ENCODE peak calls at places on chromosome 15, in ten cellular contexts. A, Y, R, H, Z, J, W, M, P and S are unnamed samples.

GRCh38 chr15:50828610-50829206 is 63.2 kb upstream of the SPPL2A start:
- DNase-seq in P (no peak), W (peak), H (peak), A (no peak), J (no peak), M (no peak), R (no peak), Y (no peak), Z (peak), S (peak)

GRCh38 chr15:57327985-57328471 is 48.3 kb upstream of the CGNL1 start:
- DNase-seq in R (no peak), Z (peak), A (no peak), P (no peak), M (no peak), Y (no peak), J (no peak), H (peak), W (no peak), S (peak)

GRCh38 chr15:93151488-93151887 is 62.5 kb upstream of the RGMA start:
- DNase-seq in Z (no peak), A (no peak), Y (no peak), H (no peak), M (no peak), J (no peak), R (no peak), P (no peak), W (no peak), S (no peak)

GRCh38 chr15:90934256-90934948 is 683 bp upstream of the UNC45A start:
- DNase-seq in H (peak), M (peak), P (peak), Y (peak), W (peak), Z (peak), R (peak), A (peak), J (peak), S (peak)

GRCh38 chr15:78208887-78209645 is 25.3 kb downstream of the ACSBG1 start:
- DNase-seq in A (no peak), R (no peak), Y (no peak), W (peak), P (no peak), H (no peak), Z (no peak), J (no peak), M (no peak), S (peak)

GRCh38 chr15:59174846-59175831 is 31.5 kb upstream of the LDHAL6B start:
- DNase-seq in P (no peak), Y (peak), J (no peak), M (peak), Z (peak), A (peak), W (peak), H (peak), R (peak), S (peak)

GRCh38 chr15:77859491-77860060 is 217.9 kb downstream of the TBC1D2B start:
- DNase-seq in Z (no peak), R (no peak), W (peak), Y (no peak), H (no peak), P (no peak), M (no peak), J (no peak), A (no peak), S (no peak)

GRCh38 chr15:57772223-57772957 is 65.9 kb downstream of the POLR2M start:
- DNase-seq in R (no peak), M (no peak), H (peak), Z (peak), P (no peak), A (no peak), Y (no peak), W (no peak), J (no peak), S (peak)

GRCh38 chr15:75170711-75171341 is 30.9 kb upstream of the C15orf39 start:
- DNase-seq in Y (no peak), J (no peak), W (no peak), A (no peak), Z (peak), M (no peak), R (no peak), P (no peak), H (peak), S (no peak)

GRCh38 chr15:66698318-66698961 is 3.6 kb upstream of the SMAD6 start:
- DNase-seq in Y (peak), R (no peak), P (no peak), J (no peak), W (peak), Z (peak), M (peak), A (peak), H (peak), S (peak)

GRCh38 chr15:77527831-77528231 is 104.9 kb downstream of the LINGO1 start:
- DNase-seq in A (no peak), Z (peak), W (no peak), H (no peak), J (no peak), P (no peak), M (no peak), Y (no peak), R (no peak), S (no peak)

GRCh38 chr15:95024388-95024787 is 793.0 kb downstream of the MCTP2 start:
- DNase-seq in M (no peak), R (no peak), J (no peak), W (no peak), Y (no peak), A (no peak), P (no peak), H (peak), Z (peak), S (peak)

GRCh38 chr15:64695571-64695992 is 79.8 kb downstream of the RBPMS2 start:
- DNase-seq in M (no peak), W (peak), Y (peak), R (peak), Z (no peak), P (no peak), H (no peak), J (peak), A (no peak), S (no peak)

GRCh38 chr15:67066041-67067021 is 929 bp downstream of the SMAD3 start:
- DNase-seq in W (no peak), Y (peak), M (peak), R (no peak), Z (no peak), P (no peak), A (no peak), H (no peak), J (no peak), S (peak)

GRCh38 chr15:85072917-85073316 is 91.3 kb downstream of the PDE8A start:
- DNase-seq in A (no peak), Y (no peak), Z (no peak), W (no peak), J (no peak), R (no peak), M (peak), H (no peak), P (no peak), S (no peak)

GRCh38 chr15:70095387-70096214 is 2.1 kb downstream of the TLE3 start:
- DNase-seq in A (no peak), Z (no peak), R (peak), Y (peak), H (no peak), M (peak), P (peak), J (no peak), W (peak), S (no peak)

GRCh38 chr15:36567445-36567844 is 12.0 kb upstream of the CDIN1 start:
- DNase-seq in Y (no peak), W (no peak), A (no peak), R (no peak), P (no peak), M (no peak), H (no peak), Z (no peak), J (no peak), S (no peak)